ENCODE peak calls at places on chromosome 16, in eight cellular contexts. L is A673, J is adrenal gland, T is breast epithelium, P is left ventricle myocardium inferior, H is upper lobe of right lung, U is AG09309, Q is GM12865. G is an unnamed sample.

GRCh38 chr16:84199861-84200260 is 8.9 kb downstream of the ADAD2 start:
- DNase-seq in J (no peak), T (no peak), H (peak), L (no peak), U (no peak), Q (no peak), P (no peak), G (peak)

GRCh38 chr16:54287018-54287757 is 601 bp upstream of the IRX3 start:
- DNase-seq in J (no peak), T (peak), U (no peak), P (peak), H (peak), L (no peak), Q (no peak), G (no peak)

GRCh38 chr16:21566891-21567414 is 32.4 kb upstream of the METTL9 start:
- DNase-seq in P (no peak), Q (no peak), J (no peak), T (peak), U (no peak), L (no peak), H (no peak), G (no peak)

GRCh38 chr16:3266873-3267537 is 10.6 kb upstream of the MEFV start:
- DNase-seq in Q (no peak), L (peak), P (no peak), H (no peak), T (no peak), U (peak), J (peak), G (no peak)

GRCh38 chr16:88924834-88925539 is 52.0 kb downstream of the CBFA2T3 start:
- DNase-seq in U (peak), Q (peak), T (no peak), P (no peak), H (no peak), J (peak), L (peak), G (no peak)

GRCh38 chr16:1762879-1763520 is 8.3 kb downstream of the NME3 start:
- DNase-seq in T (no peak), J (no peak), Q (no peak), U (no peak), P (peak), L (no peak), H (no peak), G (no peak)

GRCh38 chr16:48405907-48406306 is 20.7 kb upstream of the SIAH1 start:
- DNase-seq in U (no peak), Q (no peak), P (no peak), T (no peak), J (no peak), H (no peak), L (no peak), G (no peak)

GRCh38 chr16:68267612-68268405 is 3.5 kb downstream of the SLC7A6 start:
- DNase-seq in U (no peak), J (no peak), H (no peak), Q (no peak), T (no peak), L (no peak), P (no peak), G (no peak)

GRCh38 chr16:69662901-69663300 is 63.5 kb downstream of the NQO1 start:
- DNase-seq in H (no peak), L (no peak), T (no peak), J (no peak), Q (no peak), P (no peak), U (no peak), G (no peak)

GRCh38 chr16:29820730-29821662 is 734 bp downstream of the MVP start:
- DNase-seq in Q (peak), H (peak), P (no peak), J (peak), T (no peak), U (no peak), L (no peak), G (no peak)

GRCh38 chr16:9647981-9648701 is 534.1 kb downstream of the GRIN2A start:
- DNase-seq in U (no peak), P (no peak), T (no peak), L (peak), J (no peak), Q (peak), H (no peak), G (peak)

GRCh38 chr16:54277845-54278703 is 8.5 kb downstream of the IRX3 start:
- DNase-seq in T (no peak), Q (no peak), P (no peak), L (no peak), U (no peak), H (peak), J (no peak), G (no peak)

GRCh38 chr16:27950488-27950887 is 113.0 kb downstream of the GSG1L start:
- DNase-seq in H (no peak), U (no peak), T (no peak), Q (no peak), J (no peak), P (no peak), L (no peak), G (no peak)

GRCh38 chr16:11521019-11521418 is 65.7 kb downstream of the LITAF start:
- DNase-seq in L (no peak), J (no peak), P (no peak), T (no peak), U (no peak), Q (no peak), H (no peak), G (no peak)

GRCh38 chr16:68426355-68426652 is 22.0 kb downstream of the SMPD3 start:
- DNase-seq in U (no peak), H (no peak), J (peak), Q (no peak), P (no peak), T (no peak), L (no peak), G (no peak)

GRCh38 chr16:14205666-14206065 is 134.5 kb downstream of the MRTFB start:
- DNase-seq in L (no peak), P (no peak), T (no peak), U (no peak), Q (peak), J (no peak), H (no peak), G (no peak)

GRCh38 chr16:839643-840408 is 39.3 kb upstream of the GNG13 start:
- DNase-seq in P (no peak), U (no peak), L (no peak), T (no peak), H (no peak), Q (no peak), J (no peak), G (no peak)

GRCh38 chr16:71883193-71883848 is 661 bp downstream of the ZNF821 start:
- DNase-seq in P (peak), J (no peak), L (peak), H (peak), Q (peak), T (no peak), U (no peak), G (peak)

GRCh38 chr16:21645261-21645721 is 7.1 kb downstream of the IGSF6 start:
- DNase-seq in Q (peak), H (no peak), L (no peak), T (no peak), J (no peak), P (no peak), U (no peak), G (no peak)

GRCh38 chr16:15509593-15510520 is 75.5 kb downstream of the BMERB1 start:
- DNase-seq in P (no peak), T (no peak), J (no peak), U (no peak), L (peak), H (no peak), Q (no peak), G (no peak)

GRCh38 chr16:29943846-29944669 is 17.8 kb upstream of the TMEM219 start:
- DNase-seq in U (peak), Q (no peak), J (peak), L (peak), T (no peak), P (no peak), H (no peak), G (peak)

GRCh38 chr16:86297391-86297790 is 212.9 kb upstream of the FOXF1 start:
- DNase-seq in U (no peak), H (no peak), P (no peak), L (no peak), Q (no peak), T (no peak), J (no peak), G (no peak)

GRCh38 chr16:30984669-30985400 is at the start of gene HSD3B7:
- DNase-seq in H (peak), L (peak), J (peak), Q (peak), T (peak), P (peak), U (no peak), G (peak)

GRCh38 chr16:647173-647902 is 1.8 kb upstream of the WDR90 start:
- DNase-seq in T (no peak), J (no peak), P (no peak), H (no peak), Q (no peak), U (no peak), L (no peak), G (no peak)

GRCh38 chr16:4266372-4266771 is 6.5 kb downstream of the TFAP4 start:
- DNase-seq in U (no peak), Q (no peak), T (no peak), J (no peak), H (no peak), L (peak), P (no peak), G (no peak)

GRCh38 chr16:67413978-67414891 is 2.0 kb downstream of the ZDHHC1 start:
- DNase-seq in L (no peak), J (no peak), Q (no peak), T (no peak), H (no peak), U (no peak), P (no peak), G (no peak)

GRCh38 chr16:84617068-84617630 is 729 bp downstream of the COTL1 start:
- DNase-seq in L (no peak), P (no peak), Q (peak), U (no peak), T (no peak), H (peak), J (no peak), G (no peak)

GRCh38 chr16:56848056-56848936 is 16.7 kb upstream of the SLC12A3 start:
- DNase-seq in U (no peak), L (peak), T (peak), P (no peak), Q (no peak), H (peak), J (peak), G (no peak)

GRCh38 chr16:77273-77806 is 685 bp upstream of the MPG start:
- DNase-seq in H (peak), T (no peak), U (no peak), P (peak), Q (peak), J (peak), L (peak), G (no peak)

GRCh38 chr16:381788-382717 is at the start of gene PGAP6:
- DNase-seq in Q (peak), J (peak), U (no peak), L (peak), T (no peak), P (peak), H (peak), G (no peak)

GRCh38 chr16:14219983-14220382 is 148.9 kb downstream of the MRTFB start:
- DNase-seq in J (no peak), P (no peak), Q (no peak), L (no peak), T (no peak), U (no peak), H (no peak), G (no peak)

GRCh38 chr16:53872248-53873221 is 168.6 kb downstream of the FTO start:
- DNase-seq in Q (no peak), T (no peak), U (peak), P (no peak), H (no peak), J (no peak), L (no peak), G (no peak)

GRCh38 chr16:75620326-75621169 is 2.5 kb downstream of the ADAT1 start:
- DNase-seq in L (no peak), H (no peak), U (no peak), T (no peak), J (no peak), P (no peak), Q (peak), G (no peak)

GRCh38 chr16:75622762-75623605 is at the start of gene ADAT1:
- DNase-seq in U (peak), H (peak), J (peak), L (peak), T (peak), Q (peak), P (peak), G (peak)

GRCh38 chr16:75618782-75619181 is 4.3 kb downstream of the ADAT1 start:
- DNase-seq in J (no peak), T (no peak), Q (no peak), L (no peak), U (no peak), P (no peak), H (no peak), G (no peak)

GRCh38 chr16:75624921-75625334 is 1.8 kb upstream of the ADAT1 start:
- DNase-seq in J (no peak), T (no peak), H (no peak), Q (no peak), L (peak), U (no peak), P (no peak), G (no peak)

GRCh38 chr16:75621170-75621477 is 2.0 kb downstream of the ADAT1 start:
- DNase-seq in U (no peak), T (no peak), J (no peak), H (no peak), P (no peak), Q (peak), L (peak), G (no peak)
- TF ChIP-seq CTCF in U (peak), T (no peak), J (no peak), H (peak), P (peak), Q (peak), L (peak), G (peak)

DNA sequence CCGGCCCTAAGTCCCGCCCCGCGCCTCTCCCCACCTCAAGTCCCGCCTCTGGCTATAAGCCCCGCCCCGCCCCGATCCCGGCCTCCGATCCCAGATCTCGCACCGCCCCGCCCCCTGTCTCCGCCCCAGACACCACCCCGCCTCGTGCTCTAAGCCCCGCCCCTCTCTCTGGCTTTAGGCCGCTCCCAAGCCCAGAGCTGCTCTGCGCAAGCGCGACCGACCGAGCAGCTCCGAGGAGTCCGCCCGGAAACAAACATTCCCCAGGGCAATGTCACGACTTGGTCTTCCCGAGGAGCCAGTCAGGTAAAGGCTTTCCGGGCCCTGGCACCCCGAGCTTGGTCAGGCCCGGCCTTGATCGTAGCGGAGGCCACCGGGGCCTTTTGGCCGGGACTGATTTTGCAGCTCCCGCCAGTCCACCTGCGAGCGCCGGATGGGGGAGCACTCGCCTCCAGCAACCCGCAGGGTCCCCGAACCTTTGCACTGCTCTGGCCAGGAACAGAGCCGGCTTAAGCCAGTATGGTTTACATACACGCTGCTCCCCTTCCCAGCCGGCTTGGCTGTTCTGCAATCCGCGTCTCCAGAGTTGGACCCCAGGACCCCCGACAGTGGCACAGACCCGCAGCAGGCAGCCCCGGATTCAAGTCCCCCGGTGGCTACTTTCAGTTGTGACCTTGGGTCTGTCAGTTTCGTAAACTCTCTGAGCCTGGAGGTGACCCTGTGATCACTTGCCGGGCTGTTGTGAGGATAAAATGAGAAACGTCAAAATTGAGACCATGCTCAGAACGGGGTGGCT is at the start of gene NUDT7:
- DNase-seq in H (peak), L (peak), J (peak), T (peak), U (peak), P (peak), Q (peak), G (peak)
- H3K4me3 ChIP-seq in H (peak), L (peak), J (peak), T (peak), U (peak), P (peak), Q (peak), G (peak)

DNA sequence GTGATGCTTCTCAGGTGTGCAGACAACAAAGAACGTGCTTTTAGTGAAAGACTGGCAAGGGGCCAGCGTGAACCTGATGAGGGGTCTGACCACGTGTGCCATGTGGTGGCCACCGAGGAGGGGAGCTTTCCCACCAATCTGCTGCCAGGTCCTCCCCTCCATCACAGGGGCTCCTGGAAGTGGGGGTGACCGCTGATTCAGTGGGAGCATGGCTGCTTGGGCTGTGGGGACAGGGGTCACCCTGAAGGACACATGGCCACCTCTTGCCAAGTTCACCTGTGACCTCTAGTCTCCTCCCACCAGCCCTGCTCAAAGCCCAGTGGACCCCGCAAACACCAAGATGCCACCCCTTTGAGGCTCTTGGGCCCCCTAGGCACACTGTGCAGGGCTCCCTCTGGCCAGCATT is 37.9 kb upstream of the MTSS2 start:
- DNase-seq in P (no peak), H (no peak), T (no peak), J (no peak), U (no peak), L (no peak), Q (no peak), G (no peak)
- TF ChIP-seq CTCF in P (no peak), H (no peak), T (no peak), J (no peak), U (no peak), L (no peak), Q (no peak), G (no peak)

DNA sequence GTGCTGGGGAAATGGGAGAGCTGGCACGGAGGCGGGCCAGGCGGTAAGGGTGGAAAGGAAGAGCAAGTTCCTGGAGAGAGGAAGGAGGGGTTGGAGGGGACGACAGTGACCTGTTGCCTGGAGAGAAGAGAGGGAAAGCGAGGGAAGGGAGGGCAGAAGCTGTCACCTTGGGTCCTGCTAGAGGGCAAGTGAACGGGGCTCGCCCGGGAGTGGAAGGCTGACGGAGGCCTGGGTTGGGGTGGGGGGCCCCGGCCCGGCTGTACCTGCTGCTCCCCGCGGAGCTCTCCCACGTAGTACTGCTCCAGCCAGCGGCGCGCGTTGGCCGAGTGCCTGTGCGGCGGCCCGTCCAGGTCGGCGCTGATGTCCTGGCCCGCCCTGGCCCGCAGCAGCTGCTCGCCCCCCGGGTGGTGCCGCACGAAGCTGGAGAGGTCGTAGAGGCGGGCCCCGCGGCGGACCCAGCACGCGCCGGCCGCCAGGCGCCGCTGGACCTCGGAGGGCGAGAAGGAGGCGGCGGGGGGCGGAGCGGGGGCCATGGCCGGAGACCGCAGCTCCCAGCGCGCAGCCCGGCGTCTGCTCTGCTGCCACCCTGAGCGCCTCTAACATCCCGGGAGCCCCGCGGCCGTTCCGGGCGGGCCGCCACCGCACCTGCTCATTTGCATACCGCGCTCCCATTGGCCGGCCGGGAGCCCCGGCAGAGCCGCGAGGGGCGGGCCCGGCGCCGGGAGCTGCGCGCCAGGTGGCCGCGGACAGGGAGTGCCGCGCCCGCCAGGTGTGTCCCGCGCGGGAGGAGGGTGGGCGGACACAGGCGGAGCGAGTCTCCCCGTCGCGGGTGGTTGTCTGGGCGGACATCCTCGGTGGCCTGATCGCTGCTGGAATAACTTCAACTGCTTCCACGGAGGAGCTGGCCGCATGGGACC is at the start of gene FA2H:
- DNase-seq in Q (peak), T (peak), L (peak), J (peak), P (peak), H (peak), U (no peak), G (peak)
- H3K4me3 ChIP-seq in Q (peak), T (peak), L (peak), J (peak), P (peak), H (peak), U (no peak), G (peak)

G was measured in LNCaP clone FGC.